ENCODE peak calls at places on chromosomes 1 and 21, in four cellular contexts. J, M, P and B are unnamed samples.

GRCh38 chr1:119116725-119117124 is 23.7 kb downstream of the WARS2 start:
- DNase-seq in P (no peak), M (peak), J (no peak), B (no peak)

GRCh38 chr1:225508538-225509375 is 80.9 kb upstream of the LBR start:
- DNase-seq in P (no peak), J (peak), M (no peak), B (no peak)

GRCh38 chr1:7405844-7406500 is 365.1 kb upstream of the VAMP3 start:
- DNase-seq in M (no peak), P (no peak), J (no peak), B (no peak)

GRCh38 chr1:25695991-25696330 is 79.4 kb downstream of the MAN1C1 start:
- DNase-seq in M (no peak), P (no peak), J (peak), B (no peak)

GRCh38 chr1:211326528-211327340 is at the start of gene TRAF5:
- DNase-seq in J (peak), M (no peak), P (peak), B (no peak)

GRCh38 chr1:12173631-12174121 is 6.9 kb downstream of the TNFRSF1B start:
- DNase-seq in J (no peak), M (peak), P (no peak), B (peak)

GRCh38 chr1:66388918-66389317 is 145.0 kb upstream of the SGIP1 start:
- DNase-seq in M (no peak), J (no peak), P (no peak), B (no peak)

GRCh38 chr1:51584021-51584420 is 32.9 kb upstream of the OSBPL9 start:
- DNase-seq in J (no peak), M (no peak), P (no peak), B (no peak)

GRCh38 chr1:36857761-36858160 is 176.6 kb downstream of the GRIK3 start:
- DNase-seq in M (no peak), J (no peak), P (peak), B (no peak)

DNA sequence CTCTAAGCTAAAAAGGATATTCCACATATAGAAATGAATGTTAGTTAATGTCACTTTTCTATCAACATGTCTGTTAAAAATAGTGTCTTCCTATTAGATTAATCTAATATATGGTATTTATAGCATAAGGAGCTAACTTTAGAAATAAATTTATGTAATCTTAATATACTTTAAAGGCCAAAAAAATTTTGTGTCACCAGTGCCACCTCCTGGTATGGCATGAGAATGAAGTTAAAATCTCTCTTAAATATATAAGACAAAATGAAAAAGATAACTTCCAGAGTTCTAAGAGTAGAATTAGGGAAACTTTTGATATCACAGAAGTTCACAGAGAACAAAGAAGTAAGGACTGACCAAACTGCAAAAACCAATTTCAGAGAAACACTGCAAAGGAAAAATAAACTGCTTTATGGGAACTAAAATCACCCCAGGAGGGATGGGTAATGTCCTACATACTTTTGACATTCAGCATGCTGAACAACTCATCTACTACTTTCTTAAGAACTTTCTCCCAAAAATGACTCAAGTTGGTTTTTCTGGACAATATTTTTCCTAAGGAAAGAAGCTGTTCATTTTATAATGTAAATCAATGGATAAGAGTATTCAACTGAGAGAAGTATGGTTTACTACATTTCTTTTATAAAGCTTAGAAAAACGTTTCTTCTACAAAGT is 82.8 kb downstream of the TRIM33 start:
- DNase-seq in P (no peak), J (peak), M (no peak), B (no peak)
- TF ChIP-seq CTCF in P (peak), J (peak), M (no peak), B (peak)

DNA sequence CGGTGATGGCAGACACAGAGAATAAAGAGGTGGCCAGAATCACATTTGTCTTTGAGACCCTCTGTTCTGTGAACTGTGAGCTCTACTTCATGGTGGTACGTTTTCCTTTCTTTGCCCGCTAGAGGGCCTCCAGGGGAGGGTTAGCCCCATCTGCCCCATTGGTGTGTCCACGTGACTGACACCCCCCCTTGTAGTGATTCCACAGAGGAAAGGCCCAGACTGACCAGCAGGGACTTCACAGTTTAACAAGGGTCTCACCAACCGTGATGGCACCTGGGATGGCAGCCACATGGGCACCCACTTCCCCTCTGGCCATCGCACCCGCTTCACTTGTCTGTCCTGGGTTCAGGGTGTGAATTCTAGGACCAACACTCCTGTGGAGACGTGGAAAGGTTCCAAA is 22.3 kb upstream of the SARS1 start:
- DNase-seq in M (no peak), J (no peak), P (no peak), B (no peak)
- TF ChIP-seq CTCF in M (no peak), J (no peak), P (no peak), B (no peak)

DNA sequence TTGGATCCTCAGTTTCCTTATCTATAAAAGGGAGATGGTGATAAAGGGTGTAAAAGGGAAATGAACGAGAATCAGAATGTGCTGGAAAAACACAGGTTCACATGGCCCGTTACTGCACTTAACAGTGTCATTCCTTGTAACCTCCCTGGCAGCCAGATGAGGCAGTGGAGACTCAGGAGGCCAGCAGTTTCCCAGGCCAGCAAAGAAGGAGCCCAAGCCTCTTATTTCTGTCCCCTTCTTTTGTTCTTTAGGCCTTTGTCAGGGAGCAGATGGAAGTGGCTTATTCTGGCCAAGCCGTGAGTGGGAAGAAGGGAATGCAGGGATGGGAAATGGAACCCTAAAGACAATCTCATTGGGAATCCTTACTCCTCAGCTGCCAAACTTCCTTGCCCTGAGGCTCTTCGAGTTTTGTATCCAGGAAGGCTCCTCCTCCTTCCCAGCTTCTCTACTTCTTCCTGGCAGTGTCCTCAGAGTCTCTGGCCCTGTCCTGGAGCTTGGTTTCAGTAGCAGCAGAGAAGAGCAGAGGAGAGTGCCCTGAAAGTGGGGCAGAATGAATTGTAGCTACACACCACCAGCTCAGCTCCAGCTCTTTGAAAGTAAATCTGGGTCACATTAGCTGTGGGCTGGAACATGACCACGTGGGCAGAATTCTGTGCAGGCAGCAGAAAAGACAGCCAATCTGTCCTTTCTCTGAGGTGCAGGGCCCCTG is 63.8 kb downstream of the NDUFS5 start:
- DNase-seq in P (no peak), M (no peak), J (no peak), B (no peak)
- TF ChIP-seq CTCF in P (no peak), M (no peak), J (no peak), B (no peak)

GRCh38 chr21:38177919-38178652 is 78.7 kb upstream of the KCNJ15 start:
- DNase-seq in M (no peak), P (no peak), J (no peak), B (no peak)
- TF ChIP-seq CTCF in M (no peak), P (no peak), J (no peak), B (no peak)

GRCh38 chr1:201026746-201027145 is 3.2 kb upstream of the KIF21B start:
- DNase-seq in J (no peak), P (no peak), M (peak), B (no peak)

GRCh38 chr1:201024251-201024998 is 911 bp upstream of the KIF21B start:
- DNase-seq in M (no peak), P (no peak), J (no peak), B (no peak)

GRCh38 chr1:201023517-201023902 is at the start of gene KIF21B:
- DNase-seq in P (peak), J (peak), M (peak), B (peak)

GRCh38 chr1:201026234-201026633 is 2.7 kb upstream of the KIF21B start:
- DNase-seq in M (no peak), P (no peak), J (no peak), B (no peak)

DNA sequence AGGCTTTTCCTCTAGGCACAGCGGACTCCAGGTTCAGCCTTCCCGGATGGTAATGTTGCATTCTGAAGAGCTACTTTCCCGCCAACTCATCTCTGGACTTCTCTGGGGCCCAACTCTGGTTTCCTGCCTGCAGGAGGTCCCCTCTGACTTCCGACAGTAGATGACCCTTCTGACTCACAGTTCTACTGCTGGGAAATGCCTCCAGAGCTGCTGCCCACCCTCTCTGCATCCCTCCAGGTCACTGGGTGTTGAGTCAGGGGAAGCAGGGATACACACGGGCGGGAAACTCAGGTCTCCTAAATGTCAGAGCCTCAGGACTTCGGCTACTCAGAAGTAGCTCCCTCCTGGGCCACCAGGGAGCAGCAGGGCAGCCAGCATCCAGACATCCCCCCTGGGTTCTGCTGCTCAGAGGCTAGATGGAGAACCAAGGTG is 2.1 kb upstream of the KIF21B start:
- DNase-seq in P (no peak), M (peak), J (peak), B (no peak)
- TF ChIP-seq CTCF in P (no peak), M (peak), J (no peak), B (peak)